ENCODE peak calls at places on chromosomes 13 and 19, in five cellular contexts. One of them, this sample, is unnamed. For H3K4me1, the result is how much of the 10 kb centered on the place peaks cover.

GRCh38 chr19:55118401-55118991 is 1.1 kb upstream of the PPP1R12C start:
- DNase-seq in transverse colon: peak
- DNase-seq in body of pancreas: peak
- DNase-seq in ovary: peak
- DNase-seq in heart left ventricle: peak
- DNase-seq in this sample: peak

GRCh38 chr13:62131604-62132003 is 716.0 kb upstream of the PCDH20 start:
- DNase-seq in transverse colon: no peak
- DNase-seq in body of pancreas: no peak
- DNase-seq in ovary: no peak
- DNase-seq in heart left ventricle: no peak
- DNase-seq in this sample: no peak

GRCh38 chr13:100436099-100436498 is 152.5 kb downstream of the GGACT start:
- DNase-seq in transverse colon: peak
- DNase-seq in body of pancreas: no peak
- DNase-seq in ovary: no peak
- DNase-seq in heart left ventricle: no peak
- DNase-seq in this sample: no peak

GRCh38 chr19:28168557-28168956 is 1044.4 kb downstream of the UQCRFS1 start:
- DNase-seq in transverse colon: no peak
- DNase-seq in body of pancreas: no peak
- DNase-seq in ovary: no peak
- DNase-seq in heart left ventricle: no peak
- DNase-seq in this sample: no peak

GRCh38 chr13:88761145-88761544 is 1090.0 kb downstream of the SLITRK5 start:
- DNase-seq in transverse colon: no peak
- DNase-seq in body of pancreas: no peak
- DNase-seq in ovary: no peak
- DNase-seq in heart left ventricle: no peak
- DNase-seq in this sample: no peak

GRCh38 chr13:28964831-28965230 is 144.7 kb downstream of the MTUS2 start:
- DNase-seq in transverse colon: no peak
- DNase-seq in body of pancreas: no peak
- DNase-seq in ovary: no peak
- DNase-seq in heart left ventricle: no peak
- DNase-seq in this sample: no peak

GRCh38 chr19:34187011-34187410 is 14.7 kb downstream of the LSM14A start:
- DNase-seq in transverse colon: no peak
- DNase-seq in body of pancreas: no peak
- DNase-seq in ovary: no peak
- DNase-seq in heart left ventricle: no peak
- DNase-seq in this sample: no peak

GRCh38 chr19:47020132-47020805 is 632 bp downstream of the NPAS1 start:
- DNase-seq in transverse colon: no peak
- DNase-seq in body of pancreas: no peak
- DNase-seq in ovary: no peak
- DNase-seq in heart left ventricle: no peak
- DNase-seq in this sample: no peak

GRCh38 chr19:49999371-50000010 is 25.7 kb downstream of the VRK3 start:
- DNase-seq in transverse colon: no peak
- DNase-seq in body of pancreas: no peak
- DNase-seq in ovary: no peak
- DNase-seq in heart left ventricle: no peak
- DNase-seq in this sample: no peak

GRCh38 chr19:7744871-7745270 is 2.5 kb downstream of the CD209 start:
- DNase-seq in transverse colon: no peak
- DNase-seq in body of pancreas: no peak
- DNase-seq in ovary: no peak
- DNase-seq in heart left ventricle: no peak
- DNase-seq in this sample: no peak

GRCh38 chr19:35261356-35262100 is 7.2 kb upstream of the USF2 start:
- DNase-seq in transverse colon: no peak
- DNase-seq in body of pancreas: no peak
- DNase-seq in ovary: no peak
- DNase-seq in heart left ventricle: no peak
- DNase-seq in this sample: no peak

DNA sequence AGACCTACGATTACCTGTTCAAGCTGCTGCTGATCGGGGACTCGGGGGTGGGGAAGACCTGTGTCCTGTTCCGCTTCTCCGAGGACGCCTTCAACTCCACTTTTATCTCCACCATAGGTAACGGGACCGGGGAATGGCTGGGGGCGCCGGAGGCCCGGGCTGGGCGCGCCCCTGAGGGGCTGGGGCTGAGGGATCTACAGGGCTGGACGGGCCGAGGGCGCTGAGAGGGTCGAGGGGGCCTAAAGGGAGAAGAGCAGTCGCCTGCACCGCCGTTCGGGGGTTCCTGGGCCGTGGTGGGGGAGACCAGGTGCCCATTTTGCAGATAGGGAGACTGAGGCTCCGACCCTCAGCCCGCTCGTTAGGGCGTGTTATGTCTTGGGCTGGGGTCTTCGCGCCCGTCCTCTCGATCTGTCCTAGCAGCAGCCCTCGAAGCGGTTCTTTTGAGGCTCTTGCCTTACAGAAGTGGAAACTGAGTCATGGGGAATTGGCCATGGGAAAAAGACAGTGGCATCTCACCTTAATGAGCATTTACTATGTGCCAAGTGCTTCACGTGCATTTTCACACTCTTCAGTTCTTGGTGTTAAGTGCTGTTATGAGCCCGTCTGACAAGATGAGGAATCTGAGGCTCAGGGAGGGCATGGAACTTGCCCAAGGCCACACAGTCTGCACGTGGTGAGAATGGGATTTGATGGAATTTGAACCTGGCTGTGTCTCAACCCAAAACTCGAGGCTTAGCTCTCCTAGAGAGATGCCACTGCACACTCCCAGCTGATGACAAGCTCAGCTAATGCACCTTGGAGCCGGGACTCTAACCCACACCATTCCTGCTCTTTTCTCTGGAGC is 442 bp downstream of the RAB8A start:
- DNase-seq in transverse colon: peak
- DNase-seq in body of pancreas: no peak
- DNase-seq in ovary: no peak
- DNase-seq in heart left ventricle: no peak
- DNase-seq in this sample: no peak
- H3K4me1 ChIP-seq in transverse colon: under half
- H3K4me1 ChIP-seq in body of pancreas: under half
- H3K4me1 ChIP-seq in ovary: under half
- H3K4me1 ChIP-seq in heart left ventricle: half or more
- H3K4me1 ChIP-seq in this sample: under half

DNA sequence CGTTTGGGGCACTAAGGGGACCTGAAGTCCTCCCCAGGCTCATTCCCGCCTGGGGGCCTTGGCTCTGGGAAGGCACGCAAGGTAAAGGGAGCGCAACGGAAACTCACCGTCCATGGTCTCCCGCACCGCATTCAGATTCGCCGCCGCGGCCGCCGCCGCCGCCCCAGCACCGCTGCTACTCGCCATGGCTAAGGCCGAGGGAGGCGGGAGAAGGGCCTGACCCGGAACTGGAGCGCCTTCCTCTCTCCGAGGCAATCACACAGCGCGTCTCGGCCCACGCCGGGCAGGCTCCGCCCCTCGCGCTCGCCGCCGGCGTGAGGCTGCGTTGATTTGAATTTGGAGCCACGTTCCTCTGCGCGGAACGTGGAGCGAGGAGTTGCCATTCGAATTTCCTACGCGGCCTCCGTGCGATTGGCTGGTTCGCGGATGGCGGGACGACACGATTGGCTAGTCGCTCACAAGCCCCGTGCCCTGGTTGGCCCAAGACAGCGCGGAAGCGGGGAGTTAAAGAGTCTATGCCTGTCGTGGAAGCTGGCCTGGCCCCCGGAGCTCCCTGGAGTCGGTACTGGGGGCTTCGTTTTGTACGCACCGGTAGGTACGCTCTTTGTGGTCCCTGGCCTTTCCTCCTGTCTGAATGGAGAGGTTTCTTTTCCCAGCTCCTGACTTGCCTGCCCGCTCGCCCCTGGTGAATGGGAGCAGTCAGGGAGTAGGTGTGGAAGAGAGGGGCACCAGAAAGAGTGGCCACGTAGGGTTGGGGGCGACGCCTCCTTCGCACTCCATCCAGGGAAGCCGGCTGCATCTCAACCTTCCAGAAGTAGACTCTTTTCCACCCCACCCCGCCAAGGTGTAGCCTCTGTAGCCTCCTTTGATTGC is at the start of the genes BORA and MZT1:
- DNase-seq in transverse colon: peak
- DNase-seq in body of pancreas: peak
- DNase-seq in ovary: peak
- DNase-seq in heart left ventricle: peak
- DNase-seq in this sample: peak
- TF ChIP-seq POLR2A in transverse colon: peak
- TF ChIP-seq POLR2A in body of pancreas: peak
- TF ChIP-seq POLR2A in ovary: no peak
- TF ChIP-seq POLR2A in heart left ventricle: no peak
- TF ChIP-seq POLR2A in this sample: peak

DNA sequence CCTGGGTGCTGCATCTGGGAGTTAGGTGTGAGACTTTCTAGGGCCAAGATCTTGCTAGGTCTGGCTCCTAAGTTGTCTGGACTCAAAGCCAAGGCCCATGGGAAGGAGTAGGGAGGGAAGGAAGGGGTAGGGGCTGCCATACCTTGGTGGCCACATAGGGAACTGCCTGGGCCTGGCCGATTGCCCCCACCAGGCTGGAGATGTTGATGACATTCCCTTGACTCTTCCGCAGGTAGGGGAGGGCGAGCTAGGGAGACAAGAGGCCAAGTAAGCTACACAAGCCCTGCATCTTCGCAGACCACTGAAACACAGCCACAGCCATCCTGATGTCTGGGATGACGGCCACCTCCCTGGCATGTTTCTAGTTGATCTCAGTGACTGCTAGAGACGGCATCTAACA is 4.1 kb upstream of the BCAT2 start:
- DNase-seq in transverse colon: no peak
- DNase-seq in body of pancreas: no peak
- DNase-seq in ovary: no peak
- DNase-seq in heart left ventricle: no peak
- DNase-seq in this sample: no peak
- H3K4me1 ChIP-seq in transverse colon: under half
- H3K4me1 ChIP-seq in body of pancreas: half or more
- H3K4me1 ChIP-seq in ovary: under half
- H3K4me1 ChIP-seq in heart left ventricle: under half
- H3K4me1 ChIP-seq in this sample: under half

DNA sequence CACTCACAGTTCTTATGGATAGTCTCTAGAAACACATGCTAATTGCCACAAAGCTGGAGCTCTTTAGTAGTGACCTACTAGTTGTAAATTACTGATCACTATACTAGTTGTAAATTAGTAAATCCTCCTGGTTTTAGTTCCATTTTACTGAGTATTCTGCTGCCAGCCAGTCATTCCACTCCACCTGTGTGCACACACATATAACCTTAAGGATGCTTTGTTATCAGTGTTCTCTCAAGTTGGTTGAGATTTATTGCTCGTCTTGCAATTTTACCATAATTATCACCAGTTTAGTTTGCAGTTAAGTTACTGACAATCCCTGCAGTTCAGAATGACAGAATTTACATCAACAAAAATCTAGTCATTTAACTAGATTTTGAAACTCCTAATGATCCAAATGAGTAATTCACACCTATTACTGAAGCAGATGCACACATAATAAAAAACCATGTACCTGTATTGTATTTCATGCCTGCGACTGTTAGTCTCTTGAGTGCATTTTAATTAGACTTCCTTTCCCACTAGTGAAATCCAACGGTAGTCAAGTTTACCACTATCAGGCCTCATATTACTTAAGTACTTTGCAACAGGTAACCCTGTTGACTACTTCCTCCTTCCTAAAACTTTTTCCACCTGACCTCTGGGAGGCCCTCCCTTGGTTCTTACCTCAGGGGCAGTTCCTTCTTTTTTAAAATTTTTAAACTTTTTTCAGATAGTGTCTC is 7.6 kb downstream of the TPT1 start:
- DNase-seq in transverse colon: no peak
- DNase-seq in body of pancreas: no peak
- DNase-seq in ovary: no peak
- DNase-seq in heart left ventricle: no peak
- DNase-seq in this sample: no peak
- TF ChIP-seq POLR2A in transverse colon: no peak
- TF ChIP-seq POLR2A in body of pancreas: no peak
- TF ChIP-seq POLR2A in ovary: no peak
- TF ChIP-seq POLR2A in heart left ventricle: no peak
- TF ChIP-seq POLR2A in this sample: no peak

GRCh38 chr13:74070513-74070912 is 63.7 kb downstream of the KLF12 start:
- DNase-seq in transverse colon: no peak
- DNase-seq in body of pancreas: no peak
- DNase-seq in ovary: no peak
- DNase-seq in heart left ventricle: no peak
- DNase-seq in this sample: no peak
- H3K4me1 ChIP-seq in transverse colon: under half
- H3K4me1 ChIP-seq in body of pancreas: under half
- H3K4me1 ChIP-seq in ovary: under half
- H3K4me1 ChIP-seq in heart left ventricle: under half
- H3K4me1 ChIP-seq in this sample: under half

DNA sequence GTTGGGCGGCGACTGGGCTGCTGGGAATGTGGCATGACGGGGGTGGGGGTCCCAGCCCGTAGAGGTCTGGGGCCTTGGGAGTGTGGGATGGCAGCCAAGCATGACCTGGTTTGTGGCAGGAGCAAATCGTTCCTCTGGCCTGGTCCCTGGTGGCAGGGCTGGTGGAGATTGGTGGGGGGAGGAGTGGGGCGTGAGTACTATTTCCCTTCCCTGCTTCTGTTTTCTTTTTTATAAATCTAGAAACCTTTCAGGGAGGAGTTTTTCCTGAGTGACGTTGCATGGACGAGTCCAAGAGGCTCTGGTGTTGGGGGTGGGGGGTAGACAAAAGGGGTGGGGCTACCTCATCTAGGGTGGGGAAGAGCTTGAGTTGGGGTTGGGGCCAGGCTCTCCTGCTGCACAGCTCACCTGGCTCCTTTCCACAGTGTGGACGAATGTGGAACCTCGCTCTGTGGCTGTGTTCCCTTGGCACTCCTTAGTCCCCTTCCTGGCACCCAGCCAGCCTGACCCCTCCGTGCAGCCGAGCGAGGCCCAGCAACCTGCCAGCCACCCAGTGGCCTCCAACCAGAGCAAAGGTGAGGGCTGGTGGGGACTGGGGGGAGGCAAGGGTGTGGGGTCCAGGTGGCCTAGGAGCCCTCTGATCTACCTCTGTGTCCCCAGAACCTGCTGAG is 15.4 kb upstream of the PRR19 start:
- DNase-seq in transverse colon: no peak
- DNase-seq in body of pancreas: peak
- DNase-seq in ovary: peak
- DNase-seq in heart left ventricle: peak
- DNase-seq in this sample: no peak
- TF ChIP-seq POLR2A in transverse colon: no peak
- TF ChIP-seq POLR2A in body of pancreas: peak
- TF ChIP-seq POLR2A in ovary: no peak
- TF ChIP-seq POLR2A in heart left ventricle: no peak
- TF ChIP-seq POLR2A in this sample: no peak

GRCh38 chr13:79406597-79406908 is 498 bp upstream of the RBM26 start:
- DNase-seq in transverse colon: no peak
- DNase-seq in body of pancreas: no peak
- DNase-seq in ovary: no peak
- DNase-seq in heart left ventricle: no peak
- DNase-seq in this sample: no peak
- H3K4me1 ChIP-seq in transverse colon: half or more
- H3K4me1 ChIP-seq in body of pancreas: half or more
- H3K4me1 ChIP-seq in ovary: under half
- H3K4me1 ChIP-seq in heart left ventricle: under half
- H3K4me1 ChIP-seq in this sample: under half

This sample was measured in gastrocnemius medialis.